ENCODE peak calls at places on chromosomes 6 and 20, in six cellular contexts. J is brain microvascular endothelial cell, Z is endothelial cell, I is lower leg skin, Q is psoas muscle, D is PC-3. U is an unnamed sample.

GRCh38 chr6:71190809-71191208 is 97.8 kb upstream of the OGFRL1 start:
- DNase-seq in J (no peak), Z (no peak), I (no peak), Q (no peak), D (peak), U (no peak)

GRCh38 chr6:37503486-37503980 is 3.8 kb upstream of the CCDC167 start:
- DNase-seq in J (no peak), Z (no peak), I (no peak), Q (no peak), D (no peak), U (no peak)

GRCh38 chr6:69164564-69165252 is 529.6 kb downstream of the ADGRB3 start:
- DNase-seq in J (no peak), Z (no peak), I (no peak), Q (no peak), D (peak), U (no peak)

GRCh38 chr6:116580198-116580597 is 8.9 kb downstream of the RWDD1 start:
- DNase-seq in J (peak), Z (no peak), I (no peak), Q (no peak), D (no peak), U (no peak)

GRCh38 chr6:29887819-29888581 is 54.3 kb upstream of the HLA-A start:
- DNase-seq in J (peak), Z (peak), I (no peak), Q (peak), D (peak), U (no peak)

GRCh38 chr20:63230800-63231268 is 4.9 kb upstream of the BIRC7 start:
- DNase-seq in J (peak), Z (peak), I (no peak), Q (peak), D (peak), U (no peak)

GRCh38 chr6:4078830-4079471 is at the start of gene FAM217A:
- DNase-seq in J (no peak), Z (no peak), I (no peak), Q (no peak), D (no peak), U (no peak)

GRCh38 chr6:142867988-142868818 is 76.8 kb downstream of the HIVEP2 start:
- DNase-seq in J (no peak), Z (no peak), I (no peak), Q (no peak), D (no peak), U (no peak)

GRCh38 chr6:71855406-71855805 is 30.9 kb upstream of the RIMS1 start:
- DNase-seq in J (no peak), Z (no peak), I (no peak), Q (no peak), D (peak), U (no peak)

GRCh38 chr6:132443206-132443605 is 41.9 kb upstream of the MOXD1 start:
- DNase-seq in J (no peak), Z (no peak), I (no peak), Q (no peak), D (no peak), U (no peak)

GRCh38 chr6:20229881-20230280 is 17.6 kb upstream of the MBOAT1 start:
- DNase-seq in J (no peak), Z (no peak), I (no peak), Q (no peak), D (no peak), U (no peak)

GRCh38 chr6:134026597-134026996 is 25.8 kb downstream of the SLC2A12 start:
- DNase-seq in J (peak), Z (no peak), I (no peak), Q (no peak), D (peak), U (no peak)

GRCh38 chr6:157879034-157879872 is 56.2 kb downstream of the SNX9 start:
- DNase-seq in J (no peak), Z (no peak), I (no peak), Q (no peak), D (no peak), U (no peak)

DNA sequence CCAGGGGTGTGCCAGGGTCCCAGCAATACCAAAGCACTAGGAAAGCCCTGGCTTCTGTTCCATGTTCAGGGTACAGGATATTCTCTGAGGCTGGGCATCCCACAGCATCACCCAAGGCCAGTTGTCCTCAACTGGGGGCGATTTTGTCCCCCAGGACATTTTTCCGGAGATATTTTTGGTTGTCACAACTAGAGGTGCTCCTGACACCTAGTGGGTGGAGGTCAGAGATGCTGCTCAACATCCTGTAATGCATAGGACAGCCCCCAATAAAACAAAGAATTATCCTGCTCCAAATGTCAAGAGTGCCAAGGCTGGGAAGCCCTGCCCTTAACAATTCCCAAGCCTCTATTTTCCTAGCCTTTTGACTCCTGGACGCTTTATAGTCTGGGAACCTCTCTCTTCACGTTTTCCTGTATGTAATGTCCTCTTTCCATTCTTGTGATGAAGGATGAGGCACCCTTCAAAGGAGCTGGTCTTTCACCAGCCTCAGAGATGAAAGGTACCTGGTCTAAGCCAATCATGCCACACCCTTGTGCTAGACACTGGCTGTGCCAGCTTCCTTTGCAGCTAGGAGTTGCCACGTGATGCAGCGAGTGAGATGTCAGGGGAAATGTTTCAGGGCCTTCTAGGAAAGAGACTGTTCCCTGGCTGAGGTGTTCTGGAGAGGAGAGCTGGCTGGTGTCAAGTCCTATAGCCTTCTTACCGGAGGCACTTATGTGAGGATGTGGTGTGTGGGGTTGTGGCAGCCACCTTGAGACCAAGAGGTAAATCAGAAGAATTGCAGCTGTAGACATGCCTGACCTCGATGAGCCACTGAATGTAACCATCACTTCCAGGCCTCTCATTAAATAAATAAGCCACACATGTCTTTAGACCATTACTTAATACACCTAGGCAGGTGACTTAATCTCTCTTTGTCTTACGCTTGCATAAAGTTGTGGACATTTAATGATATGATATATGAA is 23.4 kb upstream of the KCNG1 start:
- DNase-seq in J (no peak), Z (no peak), I (no peak), Q (no peak), D (no peak), U (no peak)
- TF ChIP-seq CTCF in J (no peak), Z (no peak), I (no peak), Q (no peak), D (peak), U (no peak)

GRCh38 chr6:90333928-90334327 is 37.3 kb upstream of the BACH2 start:
- DNase-seq in J (no peak), Z (no peak), I (no peak), Q (no peak), D (no peak), U (no peak)

GRCh38 chr6:90336591-90336990 is 39.9 kb upstream of the BACH2 start:
- DNase-seq in J (no peak), Z (no peak), I (no peak), Q (no peak), D (no peak), U (no peak)

GRCh38 chr6:90343581-90343980 is 46.9 kb upstream of the BACH2 start:
- DNase-seq in J (peak), Z (no peak), I (no peak), Q (peak), D (peak), U (no peak)

DNA sequence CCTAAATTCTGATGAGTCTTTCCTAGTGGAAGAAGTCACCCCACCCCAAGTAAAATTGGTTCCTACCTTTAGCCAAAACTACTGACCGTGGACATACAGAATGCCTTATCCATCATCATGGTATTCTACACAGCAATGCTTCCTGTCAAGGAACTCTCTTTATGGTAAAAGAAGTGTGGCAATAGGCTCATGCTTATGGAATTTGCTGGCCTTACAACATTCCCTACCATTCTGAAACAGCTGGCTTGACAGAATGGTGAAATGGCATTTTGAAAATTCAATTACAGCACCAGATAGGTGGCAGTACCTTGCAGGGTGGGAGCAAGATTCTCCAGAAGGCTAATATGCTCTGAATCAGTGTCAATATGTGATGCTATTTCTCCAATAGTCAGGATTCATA is 41.8 kb upstream of the BACH2 start:
- DNase-seq in J (no peak), Z (no peak), I (no peak), Q (no peak), D (peak), U (no peak)
- TF ChIP-seq CTCF in J (no peak), Z (no peak), I (no peak), Q (no peak), D (no peak), U (no peak)

DNA sequence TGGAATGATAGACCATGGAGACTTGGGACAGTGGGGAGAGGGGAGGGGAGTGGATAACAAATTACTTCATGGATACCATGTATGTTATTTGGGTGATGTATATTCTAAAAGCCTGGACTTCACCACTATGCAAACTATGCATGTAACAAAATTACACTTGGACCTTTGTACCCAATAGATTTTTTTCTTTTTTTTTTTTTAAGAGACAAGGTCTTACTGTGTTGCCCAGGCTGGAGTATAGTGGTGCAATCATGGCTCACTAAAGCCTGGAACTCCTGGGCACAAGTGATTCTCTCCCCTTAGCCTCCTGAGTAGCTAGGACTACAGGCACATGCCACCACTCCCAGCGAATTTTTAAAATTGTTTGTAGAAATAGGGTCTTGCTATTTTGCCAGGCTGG is 45.3 kb downstream of the RIPOR2 start:
- DNase-seq in J (no peak), Z (no peak), I (no peak), Q (no peak), D (no peak), U (peak)
- TF ChIP-seq CTCF in J (no peak), Z (no peak), I (no peak), Q (no peak), D (no peak), U (no peak)

GRCh38 chr6:120405947-120406346 is 928.3 kb downstream of the TBC1D32 start:
- DNase-seq in J (no peak), Z (no peak), I (no peak), Q (no peak), D (peak), U (no peak)
- TF ChIP-seq CTCF in J (peak), Z (peak), I (no peak), Q (no peak), D (peak), U (peak)

GRCh38 chr6:155290491-155290890 is 23.8 kb downstream of the TFB1M start:
- DNase-seq in J (no peak), Z (no peak), I (no peak), Q (no peak), D (no peak), U (no peak)

GRCh38 chr6:155291291-155291690 is 23.0 kb downstream of the TFB1M start:
- DNase-seq in J (no peak), Z (no peak), I (no peak), Q (no peak), D (no peak), U (no peak)

GRCh38 chr6:155284775-155285174 is 21.0 kb downstream of the CLDN20 start:
- DNase-seq in J (no peak), Z (no peak), I (no peak), Q (no peak), D (no peak), U (no peak)

GRCh38 chr6:155292711-155293110 is 21.6 kb downstream of the TFB1M start:
- DNase-seq in J (no peak), Z (no peak), I (no peak), Q (no peak), D (peak), U (no peak)

DNA sequence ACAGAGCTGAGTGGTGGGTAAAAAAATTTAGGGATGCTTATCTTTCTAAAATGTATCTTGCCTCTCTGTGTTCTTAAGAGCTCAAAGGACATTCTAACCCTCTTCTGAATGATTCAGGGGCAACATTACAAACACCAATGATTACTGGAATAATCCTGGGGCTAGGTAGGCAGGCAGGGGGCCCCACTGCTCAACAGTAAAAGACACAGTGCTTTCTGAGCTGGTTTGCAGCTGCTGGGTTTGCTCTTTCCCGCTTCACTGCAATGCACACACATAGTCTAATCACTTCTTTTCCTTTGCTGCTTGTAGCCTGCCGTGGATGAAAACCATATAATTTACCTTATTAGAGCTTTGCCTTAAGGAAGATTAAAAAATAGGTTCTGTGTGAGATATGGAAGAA is 23.9 kb downstream of the CLDN20 start:
- DNase-seq in J (no peak), Z (no peak), I (no peak), Q (no peak), D (no peak), U (no peak)
- TF ChIP-seq CTCF in J (no peak), Z (no peak), I (no peak), Q (no peak), D (no peak), U (peak)

GRCh38 chr6:13526718-13527668 is 39.6 kb upstream of the GFOD1 start:
- DNase-seq in J (no peak), Z (peak), I (peak), Q (peak), D (no peak), U (no peak)
- TF ChIP-seq CTCF in J (no peak), Z (no peak), I (no peak), Q (no peak), D (no peak), U (no peak)

U was measured in osteocyte.